ENCODE peak calls at places on chromosomes 7 and 10, in five cellular contexts. J is activated T-cell treated with anti-CD3 and anti-CD28 coated beads, Interleukin-2, amount 50 U/mL, for 72 hours; O is mucosa of gallbladder; N is activated CD4-positive, CD25-positive, alpha-beta regulatory T cell; X is A172. G is an unnamed sample.

GRCh38 chr10:11042375-11042774 is 24.7 kb downstream of the CELF2 start:
- DNase-seq in J (no peak), O (no peak), N (no peak), X (no peak), G (no peak)

GRCh38 chr7:6248581-6248980 is 23.8 kb downstream of the CYTH3 start:
- DNase-seq in J (no peak), O (no peak), N (no peak), X (peak; percentile 82), G (no peak)

GRCh38 chr7:6376820-6377219 is 70.9 kb downstream of the DAGLB start:
- DNase-seq in J (no peak), O (peak; percentile 44), N (no peak), X (no peak), G (no peak)

GRCh38 chr10:59240581-59241183 is 64.2 kb downstream of the PHYHIPL start:
- DNase-seq in J (peak; percentile 11), O (peak; percentile 16), N (no peak), X (peak; percentile 44), G (no peak)

GRCh38 chr10:8060010-8060703 is 5.7 kb downstream of the GATA3 start:
- DNase-seq in J (peak; percentile 72), O (no peak), N (peak; percentile 23), X (no peak), G (no peak)

GRCh38 chr7:90832726-90833125 is 236.6 kb downstream of the CDK14 start:
- DNase-seq in J (no peak), O (no peak), N (no peak), X (no peak), G (no peak)

GRCh38 chr7:105473163-105473562 is 48.9 kb downstream of the PUS7 start:
- DNase-seq in J (no peak), O (peak; percentile 29), N (no peak), X (peak; percentile 31), G (no peak)

GRCh38 chr7:139630643-139631519 is 107.4 kb downstream of the CLEC2L start:
- DNase-seq in J (no peak), O (no peak), N (no peak), X (no peak), G (no peak)

GRCh38 chr7:159086301-159086925 is 58.3 kb downstream of the VIPR2 start:
- DNase-seq in J (no peak), O (no peak), N (no peak), X (no peak), G (no peak)

GRCh38 chr7:28096713-28097112 is 83.9 kb downstream of the JAZF1 start:
- DNase-seq in J (peak; percentile 49), O (peak; percentile 53), N (peak; percentile 13), X (peak; percentile 83), G (peak; percentile 16)

GRCh38 chr10:103559776-103560175 is 66.3 kb downstream of the NEURL1 start:
- DNase-seq in J (no peak), O (no peak), N (no peak), X (no peak), G (no peak)

GRCh38 chr7:18846765-18847215 is 270.6 kb downstream of the TWIST1 start:
- DNase-seq in J (no peak), O (no peak), N (no peak), X (no peak), G (no peak)

GRCh38 chr7:44061645-44062179 is 3.7 kb downstream of the PGAM2 start:
- DNase-seq in J (no peak), O (no peak), N (no peak), X (no peak), G (no peak)

GRCh38 chr10:117464176-117464575 is 78.4 kb upstream of the EMX2 start:
- DNase-seq in J (no peak), O (no peak), N (no peak), X (no peak), G (no peak)

GRCh38 chr7:44935016-44935415 is 43.8 kb downstream of the MYO1G start:
- DNase-seq in J (no peak), O (no peak), N (no peak), X (no peak), G (no peak)

GRCh38 chr7:20534543-20534942 is 80.9 kb upstream of the ABCB5 start:
- DNase-seq in J (no peak), O (no peak), N (no peak), X (no peak), G (no peak)

GRCh38 chr10:88395677-88396076 is 187.4 kb downstream of the RNLS start:
- DNase-seq in J (no peak), O (no peak), N (no peak), X (peak; percentile 34), G (no peak)

G was measured in T1000.